ENCODE peak calls at places on chromosomes 5 and 9, in ten cellular contexts. K is AG04449, G is lung, Y is neural progenitor cell, M is foreskin fibroblast, S is cardiac muscle cell, X is psoas muscle, A is AG04450, D is suprapubic skin, W is mucosa of descending colon. B is an unnamed sample.

GRCh38 chr9:81431662-81432061 is 257.7 kb downstream of the TLE1 start:
- DNase-seq in K (peak), G (no peak), Y (no peak), M (peak), S (no peak), X (no peak), A (peak), D (no peak), W (no peak), B (peak)

GRCh38 chr5:172855597-172856292 is 21.7 kb downstream of the ERGIC1 start:
- DNase-seq in K (no peak), G (no peak), Y (no peak), M (no peak), S (no peak), X (peak), A (no peak), D (peak), W (no peak), B (no peak)

GRCh38 chr5:159453209-159453608 is 122.9 kb upstream of the IL12B start:
- DNase-seq in K (no peak), G (no peak), Y (no peak), M (no peak), S (no peak), X (no peak), A (no peak), D (no peak), W (no peak), B (no peak)

GRCh38 chr5:3153906-3154305 is 402.4 kb upstream of the IRX2 start:
- DNase-seq in K (no peak), G (no peak), Y (no peak), M (no peak), S (no peak), X (no peak), A (no peak), D (no peak), W (no peak), B (no peak)

GRCh38 chr9:33135086-33135958 is 31.8 kb downstream of the B4GALT1 start:
- DNase-seq in K (no peak), G (no peak), Y (no peak), M (no peak), S (no peak), X (peak), A (no peak), D (peak), W (no peak), B (peak)

GRCh38 chr5:172163346-172163745 is 24.7 kb downstream of the STK10 start:
- DNase-seq in K (no peak), G (no peak), Y (no peak), M (no peak), S (peak), X (peak), A (no peak), D (no peak), W (no peak), B (no peak)

GRCh38 chr9:121662896-121663580 is 11.6 kb downstream of the DAB2IP start:
- DNase-seq in K (no peak), G (no peak), Y (no peak), M (no peak), S (no peak), X (peak), A (no peak), D (no peak), W (no peak), B (no peak)

GRCh38 chr5:61023131-61023530 is 78.1 kb downstream of the NDUFAF2 start:
- DNase-seq in K (peak), G (no peak), Y (no peak), M (no peak), S (no peak), X (no peak), A (no peak), D (no peak), W (no peak), B (no peak)

GRCh38 chr9:28435456-28435855 is 862.2 kb upstream of the C9orf72 start:
- DNase-seq in K (no peak), G (no peak), Y (no peak), M (no peak), S (no peak), X (no peak), A (no peak), D (no peak), W (no peak), B (no peak)

GRCh38 chr5:152819891-152820290 is 414.8 kb upstream of the NMUR2 start:
- DNase-seq in K (no peak), G (no peak), Y (no peak), M (no peak), S (no peak), X (no peak), A (no peak), D (no peak), W (no peak), B (no peak)

GRCh38 chr9:104961238-104961637 is 33.3 kb upstream of the ABCA1 start:
- DNase-seq in K (no peak), G (no peak), Y (no peak), M (peak), S (no peak), X (no peak), A (no peak), D (no peak), W (peak), B (peak)

GRCh38 chr5:78063495-78063894 is 231.0 kb downstream of the AP3B1 start:
- DNase-seq in K (no peak), G (no peak), Y (no peak), M (no peak), S (no peak), X (no peak), A (no peak), D (no peak), W (no peak), B (no peak)

GRCh38 chr5:109455598-109456096 is 45.9 kb upstream of the PJA2 start:
- DNase-seq in K (peak), G (peak), Y (no peak), M (peak), S (peak), X (no peak), A (peak), D (peak), W (no peak), B (peak)

GRCh38 chr9:83649080-83649479 is 26.1 kb downstream of the IDNK start:
- DNase-seq in K (no peak), G (peak), Y (peak), M (peak), S (peak), X (peak), A (no peak), D (peak), W (peak), B (no peak)

GRCh38 chr5:2015961-2016360 is 133.2 kb upstream of the IRX4 start:
- DNase-seq in K (no peak), G (no peak), Y (no peak), M (no peak), S (no peak), X (no peak), A (no peak), D (no peak), W (no peak), B (no peak)

GRCh38 chr9:2765250-2765880 is 48.1 kb downstream of the KCNV2 start:
- DNase-seq in K (no peak), G (no peak), Y (no peak), M (no peak), S (no peak), X (no peak), A (no peak), D (no peak), W (no peak), B (no peak)

GRCh38 chr5:150333400-150333799 is 24.1 kb upstream of the TCOF1 start:
- DNase-seq in K (no peak), G (no peak), Y (no peak), M (no peak), S (no peak), X (no peak), A (no peak), D (no peak), W (no peak), B (no peak)

GRCh38 chr9:22238809-22239684 is 207.6 kb upstream of the DMRTA1 start:
- DNase-seq in K (no peak), G (no peak), Y (peak), M (peak), S (peak), X (no peak), A (no peak), D (no peak), W (no peak), B (no peak)

GRCh38 chr5:61301345-61301744 is 30.7 kb upstream of the ZSWIM6 start:
- DNase-seq in K (peak), G (no peak), Y (no peak), M (peak), S (no peak), X (no peak), A (peak), D (no peak), W (no peak), B (peak)

DNA sequence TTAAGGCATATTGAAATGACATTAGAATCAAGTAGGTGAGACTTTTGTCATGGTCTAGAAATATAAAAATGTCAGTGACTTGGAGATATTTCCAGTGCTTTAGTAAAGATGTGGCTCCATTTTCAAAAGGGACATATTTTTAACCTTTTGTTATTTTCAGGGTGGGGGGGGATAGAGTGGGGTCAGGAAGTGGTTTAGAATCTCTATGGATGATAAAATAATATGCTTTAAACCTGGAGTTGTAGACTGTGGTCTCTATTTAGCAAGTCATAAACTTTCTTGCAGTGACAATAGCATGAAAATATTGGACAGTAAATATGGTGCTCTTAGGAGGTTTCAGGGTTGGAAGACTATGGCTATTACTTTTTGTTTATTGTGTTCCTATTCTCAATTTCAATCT is 46.9 kb downstream of the PTTG1 start:
- DNase-seq in K (no peak), G (no peak), Y (no peak), M (no peak), S (no peak), X (no peak), A (no peak), D (no peak), W (no peak), B (no peak)
- H3K4me3 ChIP-seq in K (no peak), G (no peak), Y (no peak), M (no peak), S (no peak), X (peak), A (no peak), D (peak), W (no peak), B (no peak)

DNA sequence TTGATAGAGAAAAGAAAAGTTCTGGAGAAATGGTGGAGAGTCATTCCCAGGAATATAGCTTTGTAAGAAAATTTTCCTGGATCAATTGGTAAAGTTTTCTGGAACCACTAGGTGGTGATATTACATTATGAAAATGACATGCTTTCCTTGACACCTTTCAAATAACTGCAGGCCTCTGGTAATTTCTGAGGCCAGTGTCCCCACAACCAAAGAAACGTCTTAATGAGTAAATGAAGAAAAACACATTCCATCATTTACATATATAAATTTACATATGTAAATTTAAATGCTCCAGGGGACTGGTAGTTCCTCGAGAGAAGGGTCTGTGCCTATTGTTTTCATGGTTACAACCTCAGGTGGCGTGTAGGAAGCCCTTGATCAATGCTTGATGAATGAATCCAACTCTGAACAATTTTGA is 17.2 kb upstream of the RGS3 start:
- DNase-seq in K (no peak), G (no peak), Y (peak), M (peak), S (peak), X (no peak), A (no peak), D (no peak), W (no peak), B (no peak)
- H3K4me3 ChIP-seq in K (no peak), G (no peak), Y (no peak), M (no peak), S (no peak), X (no peak), A (no peak), D (no peak), W (no peak), B (no peak)

DNA sequence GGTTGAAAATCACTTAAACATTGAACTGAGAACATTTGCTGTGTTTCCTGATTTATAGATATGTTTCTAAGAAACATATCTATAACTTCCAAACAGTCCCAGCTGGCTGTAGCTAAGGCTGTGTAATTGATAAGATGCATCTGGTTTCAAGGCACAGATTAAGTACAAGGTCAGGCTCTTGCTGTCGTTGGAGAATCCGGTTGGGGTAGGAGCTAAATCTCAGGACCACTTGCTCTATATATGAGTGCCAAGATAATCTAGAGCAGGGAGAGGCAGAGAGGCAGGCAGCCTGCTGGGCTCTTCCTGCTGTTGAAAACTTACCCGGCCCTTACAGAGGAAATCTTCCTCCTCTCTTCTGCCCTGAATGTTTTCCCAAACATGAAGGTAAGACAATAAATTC is at the start of gene C7:
- DNase-seq in K (no peak), G (no peak), Y (no peak), M (no peak), S (peak), X (no peak), A (no peak), D (no peak), W (no peak), B (no peak)
- H3K4me3 ChIP-seq in K (no peak), G (no peak), Y (no peak), M (no peak), S (peak), X (no peak), A (no peak), D (no peak), W (no peak), B (no peak)

GRCh38 chr5:76819851-76820280 is 1.0 kb downstream of the F2RL1 start:
- DNase-seq in K (no peak), G (no peak), Y (peak), M (no peak), S (no peak), X (no peak), A (no peak), D (no peak), W (peak), B (no peak)
- H3K4me3 ChIP-seq in K (peak), G (peak), Y (peak), M (peak), S (no peak), X (peak), A (peak), D (peak), W (peak), B (peak)

GRCh38 chr9:17580119-17580518 is 1.3 kb downstream of the SH3GL2 start:
- DNase-seq in K (no peak), G (no peak), Y (no peak), M (no peak), S (no peak), X (no peak), A (no peak), D (no peak), W (no peak), B (no peak)

GRCh38 chr9:17578911-17579793 is at the start of gene SH3GL2:
- DNase-seq in K (no peak), G (peak), Y (peak), M (no peak), S (peak), X (peak), A (no peak), D (no peak), W (peak), B (no peak)

GRCh38 chr9:17574342-17574741 is 4.5 kb upstream of the SH3GL2 start:
- DNase-seq in K (no peak), G (no peak), Y (no peak), M (no peak), S (no peak), X (no peak), A (no peak), D (no peak), W (no peak), B (no peak)

GRCh38 chr9:17578577-17578910 is 322 bp upstream of the SH3GL2 start:
- DNase-seq in K (no peak), G (no peak), Y (no peak), M (no peak), S (no peak), X (no peak), A (no peak), D (no peak), W (no peak), B (no peak)
- H3K4me3 ChIP-seq in K (peak), G (peak), Y (peak), M (peak), S (peak), X (peak), A (peak), D (peak), W (no peak), B (peak)

DNA sequence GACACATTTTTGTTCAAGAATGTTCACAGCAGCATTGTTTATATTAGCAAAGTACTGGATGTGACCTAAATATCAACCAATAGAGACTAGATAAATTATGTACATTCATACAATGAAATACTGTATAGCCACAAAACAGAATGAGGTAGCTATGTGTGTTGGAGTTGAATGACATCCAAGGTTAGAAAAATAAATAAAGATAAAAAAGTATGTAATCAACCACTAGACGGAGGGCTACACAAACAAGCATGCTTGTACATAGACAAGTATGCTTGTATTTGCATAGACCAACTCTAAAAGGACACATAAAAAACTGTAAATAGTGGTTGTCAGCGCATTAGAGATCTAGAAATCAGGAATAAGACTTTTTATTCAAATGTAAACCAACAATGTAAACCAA is 3.0 kb downstream of the FEM1C start:
- DNase-seq in K (no peak), G (no peak), Y (no peak), M (no peak), S (no peak), X (no peak), A (no peak), D (no peak), W (no peak), B (no peak)
- H3K4me3 ChIP-seq in K (peak), G (no peak), Y (peak), M (peak), S (peak), X (peak), A (peak), D (peak), W (no peak), B (peak)

GRCh38 chr5:88669314-88669713 is 213.7 kb downstream of the MEF2C start:
- DNase-seq in K (no peak), G (no peak), Y (no peak), M (no peak), S (no peak), X (no peak), A (no peak), D (no peak), W (no peak), B (no peak)

GRCh38 chr5:88666761-88667186 is 216.2 kb downstream of the MEF2C start:
- DNase-seq in K (no peak), G (no peak), Y (peak), M (no peak), S (no peak), X (no peak), A (no peak), D (no peak), W (no peak), B (no peak)

GRCh38 chr5:88665750-88666215 is 217.2 kb downstream of the MEF2C start:
- DNase-seq in K (no peak), G (no peak), Y (peak), M (no peak), S (no peak), X (no peak), A (no peak), D (no peak), W (no peak), B (no peak)

GRCh38 chr5:88664630-88665029 is 218.4 kb downstream of the MEF2C start:
- DNase-seq in K (no peak), G (no peak), Y (peak), M (no peak), S (no peak), X (no peak), A (no peak), D (no peak), W (no peak), B (no peak)

GRCh38 chr5:88667187-88668141 is 215.5 kb downstream of the MEF2C start:
- DNase-seq in K (no peak), G (no peak), Y (peak), M (no peak), S (no peak), X (no peak), A (no peak), D (no peak), W (no peak), B (no peak)
- H3K4me3 ChIP-seq in K (peak), G (no peak), Y (no peak), M (peak), S (no peak), X (peak), A (peak), D (peak), W (no peak), B (peak)

B was measured in skeletal muscle cell.